ENCODE peak calls at places on chromosomes 6 and 20, in five cellular contexts. One of them, this sample, is unnamed.

GRCh38 chr6:169047345-169047744 is 206.3 kb downstream of the THBS2 start:
- DNase-seq in LoVo: no peak
- DNase-seq in T follicular helper cell: no peak
- DNase-seq in AG08395: no peak
- DNase-seq in non-pigmented ciliary epithelial cell: no peak
- DNase-seq in this sample: no peak

GRCh38 chr6:39137235-39137634 is 22.2 kb upstream of the SAYSD1 start:
- DNase-seq in AG08395: peak
- DNase-seq in LoVo: peak
- DNase-seq in non-pigmented ciliary epithelial cell: no peak
- DNase-seq in T follicular helper cell: no peak
- DNase-seq in this sample: peak

GRCh38 chr20:2751868-2752630 is 48.4 kb downstream of the CPXM1 start:
- DNase-seq in non-pigmented ciliary epithelial cell: no peak
- DNase-seq in T follicular helper cell: peak
- DNase-seq in AG08395: no peak
- DNase-seq in LoVo: peak
- DNase-seq in this sample: peak

GRCh38 chr20:48618631-48619030 is 209.2 kb downstream of the PREX1 start:
- DNase-seq in AG08395: no peak
- DNase-seq in non-pigmented ciliary epithelial cell: no peak
- DNase-seq in T follicular helper cell: no peak
- DNase-seq in LoVo: no peak
- DNase-seq in this sample: no peak

GRCh38 chr20:53080969-53081871 is 109.1 kb downstream of the TSHZ2 start:
- DNase-seq in AG08395: no peak
- DNase-seq in LoVo: peak
- DNase-seq in T follicular helper cell: no peak
- DNase-seq in non-pigmented ciliary epithelial cell: no peak
- DNase-seq in this sample: peak

GRCh38 chr20:11895832-11896484 is 21.7 kb upstream of the BTBD3 start:
- DNase-seq in T follicular helper cell: no peak
- DNase-seq in non-pigmented ciliary epithelial cell: no peak
- DNase-seq in AG08395: no peak
- DNase-seq in LoVo: no peak
- DNase-seq in this sample: no peak

GRCh38 chr20:16916165-16916564 is 168.0 kb downstream of the OTOR start:
- DNase-seq in T follicular helper cell: no peak
- DNase-seq in non-pigmented ciliary epithelial cell: no peak
- DNase-seq in LoVo: no peak
- DNase-seq in AG08395: no peak
- DNase-seq in this sample: no peak

GRCh38 chr6:36024154-36024760 is at the start of gene SLC26A8:
- DNase-seq in AG08395: no peak
- DNase-seq in LoVo: no peak
- DNase-seq in T follicular helper cell: no peak
- DNase-seq in non-pigmented ciliary epithelial cell: no peak
- DNase-seq in this sample: no peak

GRCh38 chr6:73766040-73766439 is 70.0 kb downstream of the CD109 start:
- DNase-seq in T follicular helper cell: no peak
- DNase-seq in non-pigmented ciliary epithelial cell: no peak
- DNase-seq in LoVo: no peak
- DNase-seq in AG08395: no peak
- DNase-seq in this sample: no peak

GRCh38 chr20:1002682-1003561 is 811 bp upstream of the RSPO4 start:
- DNase-seq in LoVo: no peak
- DNase-seq in T follicular helper cell: no peak
- DNase-seq in AG08395: no peak
- DNase-seq in non-pigmented ciliary epithelial cell: no peak
- DNase-seq in this sample: peak

This sample was measured in small intestine.